ENCODE peak calls at places on chromosome 17, in six cellular contexts. C is left ventricle myocardium inferior, R is ovary, E is H9, P is uterus, H is stomach. W is an unnamed sample.

GRCh38 chr17:48915459-48916282 is 7.5 kb downstream of the UBE2Z start:
- DNase-seq in C (no peak), H (peak; percentile 31), E (no peak), P (no peak), R (no peak), W (peak; percentile 2)

GRCh38 chr17:32253117-32253611 is 12.5 kb upstream of the RHBDL3 start:
- DNase-seq in C (peak; percentile 76), H (peak; percentile 87), R (peak; percentile 83), P (peak; percentile 81), E (peak; percentile 92), W (peak; percentile 53)

GRCh38 chr17:34227707-34228106 is 27.4 kb upstream of the CCL2 start:
- DNase-seq in C (no peak), E (no peak), R (no peak), P (no peak), H (no peak), W (no peak)

GRCh38 chr17:50511058-50511457 is 2.8 kb downstream of the MYCBPAP start:
- DNase-seq in H (no peak), E (no peak), C (no peak), R (no peak), P (no peak), W (no peak)

GRCh38 chr17:81338301-81339179 is 43.4 kb upstream of the SLC38A10 start:
- DNase-seq in R (peak; percentile 69), C (no peak), E (peak; percentile 45), H (no peak), P (no peak), W (no peak)

GRCh38 chr17:15091825-15092224 is 173.3 kb downstream of the PMP22 start:
- DNase-seq in H (no peak), E (no peak), P (no peak), C (no peak), R (no peak), W (no peak)

GRCh38 chr17:37744961-37745800 is at the start of gene HNF1B:
- DNase-seq in C (no peak), P (no peak), H (peak; percentile 75), R (no peak), E (peak; percentile 83), W (no peak)

GRCh38 chr17:1473170-1473569 is 17.1 kb upstream of the CRK start:
- DNase-seq in R (no peak), E (peak; percentile 67), C (no peak), P (no peak), H (no peak), W (no peak)

GRCh38 chr17:34412965-34413441 is 50.0 kb upstream of the CCL1 start:
- DNase-seq in R (no peak), C (no peak), H (no peak), E (no peak), P (no peak), W (no peak)

GRCh38 chr17:33267279-33267790 is 25.8 kb downstream of the ASIC2 start:
- DNase-seq in E (no peak), C (no peak), R (no peak), H (no peak), P (no peak), W (no peak)

GRCh38 chr17:31508310-31509094 is 117.0 kb downstream of the RAB11FIP4 start:
- DNase-seq in E (peak; percentile 74), R (no peak), P (no peak), H (peak; percentile 48), C (no peak), W (peak; percentile 50)

GRCh38 chr17:41212524-41213169 is 13.8 kb upstream of the KRTAP9-2 start:
- DNase-seq in P (no peak), E (no peak), H (no peak), C (no peak), R (no peak), W (no peak)

GRCh38 chr17:70794757-70795156 is 625.4 kb downstream of the KCNJ2 start:
- DNase-seq in R (no peak), P (no peak), E (no peak), H (no peak), C (no peak), W (no peak)

GRCh38 chr17:55166506-55166905 is 98.3 kb upstream of the HLF start:
- DNase-seq in H (no peak), C (no peak), P (no peak), E (no peak), R (no peak), W (no peak)

GRCh38 chr17:62653831-62654829 is 26.7 kb downstream of the MRC2 start:
- DNase-seq in E (no peak), R (peak; percentile 82), P (peak; percentile 59), H (peak; percentile 38), C (peak; percentile 87), W (no peak)

GRCh38 chr17:74799097-74799496 is 23.0 kb upstream of the NAT9 start:
- DNase-seq in E (no peak), P (no peak), R (no peak), C (no peak), H (no peak), W (no peak)

GRCh38 chr17:148757-149156 is 11.4 kb downstream of the SCGB1C2 start:
- DNase-seq in E (no peak), P (no peak), C (peak; percentile 4), H (no peak), R (peak; percentile 8), W (no peak)

GRCh38 chr17:80777274-80777673 is 214.4 kb upstream of the CHMP6 start:
- DNase-seq in E (peak; percentile 30), H (no peak), C (no peak), P (no peak), R (no peak), W (no peak)

GRCh38 chr17:65446043-65446442 is 115.4 kb downstream of the AXIN2 start:
- DNase-seq in H (no peak), P (no peak), C (no peak), R (no peak), E (no peak), W (no peak)

GRCh38 chr17:12406623-12407228 is 259.0 kb upstream of the MYOCD start:
- DNase-seq in H (no peak), E (no peak), R (no peak), P (no peak), C (no peak), W (no peak)

GRCh38 chr17:68053237-68054030 is 17.9 kb downstream of the KPNA2 start:
- DNase-seq in R (no peak), H (no peak), E (no peak), P (peak; percentile 59), C (peak; percentile 60), W (no peak)

GRCh38 chr17:10119203-10120112 is 78.9 kb downstream of the GAS7 start:
- DNase-seq in E (peak; percentile 91), R (no peak), C (peak; percentile 54), P (no peak), H (peak; percentile 49), W (no peak)

GRCh38 chr17:61303334-61304096 is 96.1 kb upstream of the TBX2 start:
- DNase-seq in E (peak; percentile 19), H (no peak), R (no peak), P (no peak), C (no peak), W (no peak)

GRCh38 chr17:73420897-73421296 is 109.1 kb upstream of the CDC42EP4 start:
- DNase-seq in R (no peak), P (no peak), H (no peak), C (no peak), E (peak; percentile 73), W (no peak)

GRCh38 chr17:4958102-4958501 is 7.2 kb downstream of the ENO3 start:
- DNase-seq in R (no peak), H (no peak), P (no peak), E (no peak), C (no peak), W (no peak)

GRCh38 chr17:40399185-40399584 is 18.5 kb downstream of the TOP2A start:
- DNase-seq in H (no peak), C (no peak), R (no peak), P (no peak), E (no peak), W (no peak)

DNA sequence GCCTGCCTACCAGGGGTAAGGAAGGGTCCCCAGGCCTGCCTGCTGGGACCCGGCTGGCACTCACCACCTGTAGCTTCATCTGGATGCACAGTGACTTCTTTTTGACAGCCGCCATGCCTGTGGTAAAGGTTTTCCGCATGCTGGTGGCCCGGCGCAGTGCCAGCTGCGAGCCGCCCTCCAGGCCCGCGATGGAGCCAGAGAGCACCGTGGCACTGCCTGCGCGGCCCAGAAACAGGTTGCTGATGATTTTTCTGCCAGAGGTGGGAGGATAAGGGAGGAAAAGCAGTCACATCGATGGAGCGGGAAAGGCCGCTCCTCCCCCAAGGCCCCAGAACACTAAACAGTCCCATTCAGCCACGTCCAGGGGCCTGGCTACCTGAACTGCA is 67.4 kb downstream of the PIPOX start:
- DNase-seq in C (no peak), H (no peak), E (no peak), P (no peak), R (no peak), W (no peak)
- H3K27ac ChIP-seq in C (peak overlapping the region; percentile 81), H (no peak overlapping the region), E (no peak overlapping the region), P (no peak overlapping the region), R (no peak overlapping the region), W (no peak overlapping the region)

GRCh38 chr17:76585649-76586593 is at the start of gene ST6GALNAC2:
- DNase-seq in C (peak; percentile 69), H (peak; percentile 84), P (peak; percentile 36), E (no peak), R (peak; percentile 62), W (peak; percentile 34)
- TF ChIP-seq CTCF in C (peak; percentile 63), H (no peak), P (peak; percentile 67), E (no peak), R (peak; percentile 9), W (no peak)

GRCh38 chr17:57486978-57487377 is 230.7 kb downstream of the MSI2 start:
- DNase-seq in R (no peak), E (no peak), H (no peak), C (no peak), P (no peak), W (no peak)
- H3K27ac ChIP-seq in R (peak overlapping the region; percentile 61), E (no peak overlapping the region), H (no peak overlapping the region), C (peak overlapping the region; percentile 4), P (peak overlapping the region; percentile 21), W (no peak overlapping the region)

GRCh38 chr17:17706140-17707060 is 25.1 kb downstream of the RAI1 start:
- DNase-seq in P (no peak), H (no peak), C (no peak), R (no peak), E (no peak), W (no peak)
- TF ChIP-seq CTCF in P (no peak), H (no peak), C (no peak), R (no peak), E (peak; percentile 12), W (no peak)

DNA sequence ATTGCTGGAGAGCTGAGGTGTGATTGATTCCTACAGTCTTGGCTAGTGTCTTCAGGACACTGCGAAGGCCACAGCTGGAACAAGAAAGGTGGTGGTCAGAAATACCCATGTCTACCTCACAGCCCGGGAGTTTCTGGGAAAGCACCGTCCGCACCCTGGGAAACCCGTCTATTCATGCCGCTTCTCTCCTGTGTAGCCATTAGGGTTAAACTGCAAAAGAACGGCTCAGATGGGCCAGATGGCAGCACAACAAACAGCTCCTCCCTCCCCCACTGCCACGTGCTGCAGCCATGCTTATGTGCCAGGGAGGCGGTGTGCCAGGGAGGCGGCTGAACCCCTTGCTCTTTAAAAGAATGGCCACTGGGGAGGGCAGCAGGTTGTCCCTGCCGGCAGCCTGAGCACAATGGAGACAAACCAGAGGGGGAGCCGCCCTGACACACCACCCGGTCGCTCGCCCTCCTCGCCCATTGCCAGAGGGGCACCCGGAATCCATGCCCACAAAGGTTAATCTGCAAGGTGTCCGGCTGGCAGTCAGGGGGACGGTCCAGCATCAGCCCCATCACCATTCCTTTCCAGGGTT is 65.2 kb downstream of the CYTH1 start:
- DNase-seq in C (peak; percentile 76), E (no peak), R (peak; percentile 70), P (peak; percentile 64), H (peak; percentile 87), W (no peak)
- H3K27ac ChIP-seq in C (peak overlapping the region; percentile 83), E (no peak overlapping the region), R (peak overlapping the region; percentile 32), P (no peak overlapping the region), H (peak overlapping the region; percentile 60), W (peak overlapping the region; percentile 42)